ENCODE peak calls at places on chromosomes 12 and 14, in seven cellular contexts. One of them, this sample, is unnamed.

GRCh38 chr14:74619672-74620131 is 7.7 kb upstream of the LTBP2 start:
- DNase-seq in lung: peak
- DNase-seq in choroid plexus epithelial cell: peak
- DNase-seq in BJ: peak
- DNase-seq in H1: no peak
- DNase-seq in heart right ventricle: peak
- DNase-seq in HFF-Myc: peak
- DNase-seq in this sample: no peak

GRCh38 chr12:50231346-50231745 is 52.0 kb downstream of the LIMA1 start:
- DNase-seq in choroid plexus epithelial cell: no peak
- DNase-seq in H1: no peak
- DNase-seq in HFF-Myc: no peak
- DNase-seq in heart right ventricle: no peak
- DNase-seq in lung: no peak
- DNase-seq in BJ: no peak
- DNase-seq in this sample: no peak

GRCh38 chr12:4145990-4146859 is 127.3 kb upstream of the CCND2 start:
- DNase-seq in BJ: no peak
- DNase-seq in heart right ventricle: no peak
- DNase-seq in H1: no peak
- DNase-seq in choroid plexus epithelial cell: no peak
- DNase-seq in lung: no peak
- DNase-seq in HFF-Myc: no peak
- DNase-seq in this sample: no peak

GRCh38 chr12:58794859-58795258 is 125.4 kb downstream of the LRIG3 start:
- DNase-seq in BJ: no peak
- DNase-seq in lung: no peak
- DNase-seq in choroid plexus epithelial cell: no peak
- DNase-seq in heart right ventricle: no peak
- DNase-seq in HFF-Myc: no peak
- DNase-seq in H1: no peak
- DNase-seq in this sample: no peak

GRCh38 chr12:129941646-129942045 is 37.8 kb upstream of the TMEM132D start:
- DNase-seq in BJ: no peak
- DNase-seq in HFF-Myc: no peak
- DNase-seq in choroid plexus epithelial cell: no peak
- DNase-seq in lung: no peak
- DNase-seq in H1: no peak
- DNase-seq in heart right ventricle: no peak
- DNase-seq in this sample: no peak

GRCh38 chr12:92466391-92467305 is 236.1 kb upstream of the PLEKHG7 start:
- DNase-seq in HFF-Myc: no peak
- DNase-seq in lung: no peak
- DNase-seq in heart right ventricle: no peak
- DNase-seq in choroid plexus epithelial cell: no peak
- DNase-seq in H1: peak
- DNase-seq in BJ: no peak
- DNase-seq in this sample: peak

GRCh38 chr14:66360526-66360925 is 125.6 kb upstream of the CCDC196 start:
- DNase-seq in HFF-Myc: no peak
- DNase-seq in BJ: no peak
- DNase-seq in H1: no peak
- DNase-seq in heart right ventricle: no peak
- DNase-seq in choroid plexus epithelial cell: no peak
- DNase-seq in lung: no peak
- DNase-seq in this sample: peak

GRCh38 chr14:72887514-72887913 is 6.4 kb downstream of the DPF3 start:
- DNase-seq in H1: no peak
- DNase-seq in HFF-Myc: no peak
- DNase-seq in heart right ventricle: no peak
- DNase-seq in BJ: no peak
- DNase-seq in choroid plexus epithelial cell: no peak
- DNase-seq in lung: no peak
- DNase-seq in this sample: no peak

GRCh38 chr14:80535171-80535570 is 323.9 kb upstream of the DIO2 start:
- DNase-seq in lung: no peak
- DNase-seq in HFF-Myc: no peak
- DNase-seq in choroid plexus epithelial cell: peak
- DNase-seq in BJ: no peak
- DNase-seq in heart right ventricle: no peak
- DNase-seq in H1: no peak
- DNase-seq in this sample: no peak

GRCh38 chr14:76456200-76456599 is 80.3 kb downstream of the ESRRB start:
- DNase-seq in HFF-Myc: peak
- DNase-seq in choroid plexus epithelial cell: peak
- DNase-seq in BJ: no peak
- DNase-seq in heart right ventricle: no peak
- DNase-seq in H1: peak
- DNase-seq in lung: no peak
- DNase-seq in this sample: peak

GRCh38 chr12:79408665-79409064 is 282.1 kb downstream of the PAWR start:
- DNase-seq in heart right ventricle: no peak
- DNase-seq in H1: no peak
- DNase-seq in lung: no peak
- DNase-seq in HFF-Myc: no peak
- DNase-seq in BJ: no peak
- DNase-seq in choroid plexus epithelial cell: no peak
- DNase-seq in this sample: no peak

GRCh38 chr14:61525293-61526011 is 169.9 kb upstream of the HIF1A start:
- DNase-seq in heart right ventricle: peak
- DNase-seq in choroid plexus epithelial cell: peak
- DNase-seq in lung: peak
- DNase-seq in BJ: no peak
- DNase-seq in HFF-Myc: no peak
- DNase-seq in H1: no peak
- DNase-seq in this sample: no peak

GRCh38 chr14:61524936-61525292 is 170.4 kb upstream of the HIF1A start:
- DNase-seq in HFF-Myc: no peak
- DNase-seq in H1: no peak
- DNase-seq in heart right ventricle: no peak
- DNase-seq in lung: no peak
- DNase-seq in choroid plexus epithelial cell: no peak
- DNase-seq in BJ: no peak
- DNase-seq in this sample: no peak

GRCh38 chr14:61528591-61529021 is 166.7 kb upstream of the HIF1A start:
- DNase-seq in choroid plexus epithelial cell: peak
- DNase-seq in heart right ventricle: no peak
- DNase-seq in HFF-Myc: no peak
- DNase-seq in H1: no peak
- DNase-seq in lung: no peak
- DNase-seq in BJ: no peak
- DNase-seq in this sample: no peak

GRCh38 chr14:61526405-61527312 is 168.7 kb upstream of the HIF1A start:
- DNase-seq in H1: no peak
- DNase-seq in BJ: no peak
- DNase-seq in choroid plexus epithelial cell: no peak
- DNase-seq in heart right ventricle: peak
- DNase-seq in HFF-Myc: no peak
- DNase-seq in lung: peak
- DNase-seq in this sample: no peak

DNA sequence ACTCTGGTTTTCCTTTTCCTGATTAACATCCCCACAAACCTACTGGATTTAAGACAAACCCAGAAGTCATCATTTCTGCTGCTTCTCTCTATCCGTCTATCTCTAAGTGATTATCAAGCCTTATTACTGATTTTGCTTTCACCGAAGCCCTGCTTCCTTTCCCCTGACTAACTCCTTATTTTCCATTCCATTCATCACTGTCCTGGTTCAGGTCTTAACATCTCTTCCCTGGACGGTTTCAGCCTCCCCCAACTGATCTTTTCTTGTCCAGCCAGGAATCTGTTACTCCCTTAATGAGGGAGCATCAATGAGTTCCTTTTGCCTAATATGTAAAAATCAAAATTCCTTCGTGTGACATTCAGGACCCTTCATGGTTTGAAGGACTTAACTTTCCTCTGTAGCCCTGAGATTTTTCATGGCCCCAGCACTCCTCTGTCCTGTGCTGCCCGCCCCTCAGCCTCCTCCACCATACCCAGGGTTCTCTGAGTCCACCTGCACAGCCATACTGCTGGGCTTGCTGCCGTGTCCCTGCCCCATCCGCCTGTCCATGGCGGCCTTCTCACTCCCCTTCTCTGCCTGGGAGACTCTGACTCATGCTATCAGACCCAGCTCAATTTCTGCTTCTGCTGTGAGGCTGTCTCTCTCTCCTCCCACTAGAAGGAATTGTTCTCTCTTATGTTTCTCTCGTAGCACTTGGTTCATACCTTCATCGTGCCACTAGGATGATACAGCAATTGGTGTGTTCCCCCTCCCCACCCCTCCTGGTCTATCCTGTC is 167.8 kb upstream of the HIF1A start:
- DNase-seq in choroid plexus epithelial cell: peak
- DNase-seq in HFF-Myc: no peak
- DNase-seq in heart right ventricle: no peak
- DNase-seq in BJ: no peak
- DNase-seq in H1: no peak
- DNase-seq in lung: no peak
- DNase-seq in this sample: no peak
- TF ChIP-seq CTCF in choroid plexus epithelial cell: peak
- TF ChIP-seq CTCF in HFF-Myc: no peak
- TF ChIP-seq CTCF in heart right ventricle: no peak
- TF ChIP-seq CTCF in BJ: peak
- TF ChIP-seq CTCF in H1: no peak
- TF ChIP-seq CTCF in lung: no peak
- TF ChIP-seq CTCF in this sample: no peak

GRCh38 chr14:36580141-36580855 is 2.1 kb downstream of the NKX2-8 start:
- DNase-seq in H1: peak
- DNase-seq in HFF-Myc: no peak
- DNase-seq in heart right ventricle: no peak
- DNase-seq in choroid plexus epithelial cell: no peak
- DNase-seq in lung: no peak
- DNase-seq in BJ: no peak
- DNase-seq in this sample: peak
- H3K4me3 ChIP-seq in H1: peak
- H3K4me3 ChIP-seq in HFF-Myc: no peak
- H3K4me3 ChIP-seq in heart right ventricle: peak
- H3K4me3 ChIP-seq in choroid plexus epithelial cell: no peak
- H3K4me3 ChIP-seq in lung: no peak
- H3K4me3 ChIP-seq in BJ: no peak
- H3K4me3 ChIP-seq in this sample: peak

GRCh38 chr14:53663709-53664108 is 292.9 kb downstream of the BMP4 start:
- DNase-seq in heart right ventricle: peak
- DNase-seq in BJ: no peak
- DNase-seq in HFF-Myc: no peak
- DNase-seq in choroid plexus epithelial cell: peak
- DNase-seq in H1: peak
- DNase-seq in lung: no peak
- DNase-seq in this sample: peak
- TF ChIP-seq CTCF in heart right ventricle: peak
- TF ChIP-seq CTCF in BJ: peak
- TF ChIP-seq CTCF in HFF-Myc: peak
- TF ChIP-seq CTCF in choroid plexus epithelial cell: peak
- TF ChIP-seq CTCF in H1: peak
- TF ChIP-seq CTCF in lung: no peak
- TF ChIP-seq CTCF in this sample: peak

GRCh38 chr14:68328509-68328908 is 464.4 kb downstream of the ZFP36L1 start:
- DNase-seq in lung: no peak
- DNase-seq in HFF-Myc: no peak
- DNase-seq in heart right ventricle: no peak
- DNase-seq in choroid plexus epithelial cell: no peak
- DNase-seq in H1: no peak
- DNase-seq in BJ: no peak
- DNase-seq in this sample: no peak

GRCh38 chr14:68333265-68333664 is 459.6 kb downstream of the ZFP36L1 start:
- DNase-seq in choroid plexus epithelial cell: no peak
- DNase-seq in lung: no peak
- DNase-seq in heart right ventricle: no peak
- DNase-seq in BJ: no peak
- DNase-seq in HFF-Myc: no peak
- DNase-seq in H1: no peak
- DNase-seq in this sample: no peak

GRCh38 chr14:68335312-68335711 is 457.6 kb downstream of the ZFP36L1 start:
- DNase-seq in BJ: no peak
- DNase-seq in HFF-Myc: no peak
- DNase-seq in lung: no peak
- DNase-seq in heart right ventricle: no peak
- DNase-seq in H1: no peak
- DNase-seq in choroid plexus epithelial cell: no peak
- DNase-seq in this sample: no peak

GRCh38 chr14:68336165-68336564 is 456.7 kb downstream of the ZFP36L1 start:
- DNase-seq in heart right ventricle: no peak
- DNase-seq in choroid plexus epithelial cell: no peak
- DNase-seq in lung: no peak
- DNase-seq in H1: no peak
- DNase-seq in HFF-Myc: no peak
- DNase-seq in BJ: no peak
- DNase-seq in this sample: no peak

GRCh38 chr14:68332011-68332410 is 460.9 kb downstream of the ZFP36L1 start:
- DNase-seq in H1: no peak
- DNase-seq in HFF-Myc: no peak
- DNase-seq in BJ: no peak
- DNase-seq in choroid plexus epithelial cell: no peak
- DNase-seq in heart right ventricle: no peak
- DNase-seq in lung: no peak
- DNase-seq in this sample: no peak
- H3K4me3 ChIP-seq in H1: no peak
- H3K4me3 ChIP-seq in HFF-Myc: no peak
- H3K4me3 ChIP-seq in BJ: no peak
- H3K4me3 ChIP-seq in choroid plexus epithelial cell: no peak
- H3K4me3 ChIP-seq in heart right ventricle: no peak
- H3K4me3 ChIP-seq in lung: no peak
- H3K4me3 ChIP-seq in this sample: no peak